ENCODE peak calls at places on chromosomes 7 and 10, in ten cellular contexts. H is pons; D is activated naive CD4-positive, alpha-beta T cell treated with anti-CD3 and anti-CD28 coated beads for 36 hours; W is activated CD8-positive, alpha-beta memory T cell treated with anti-CD3 and anti-CD28 coated beads for 1 hour; E is amniotic stem cell; V is lower lobe of right lung; U is HEK293T; K is HT1080; M is GM04504; Q is CD4-positive, alpha-beta T cell. F is an unnamed sample.

GRCh38 chr7:88664630-88665233 is 94.8 kb upstream of the ZNF804B start:
- DNase-seq in H (no peak), V (no peak), D (no peak), Q (no peak), K (peak; percentile 86), M (no peak), U (no peak), W (no peak), E (no peak), F (no peak)

GRCh38 chr10:25713894-25714240 is 220.2 kb upstream of the MYO3A start:
- DNase-seq in V (no peak), W (no peak), H (no peak), M (no peak), D (no peak), Q (no peak), U (no peak), K (no peak), E (no peak), F (no peak)

GRCh38 chr7:132508724-132509348 is 67.4 kb downstream of the PLXNA4 start:
- DNase-seq in M (no peak), E (no peak), U (no peak), Q (no peak), H (no peak), D (no peak), V (no peak), K (no peak), W (no peak), F (no peak)

GRCh38 chr7:150945171-150945852 is 32.8 kb downstream of the KCNH2 start:
- DNase-seq in M (no peak), D (peak; percentile 1), Q (no peak), W (no peak), E (no peak), H (no peak), K (no peak), V (peak; percentile 37), U (no peak), F (no peak)

GRCh38 chr10:103926722-103927319 is 8.8 kb upstream of the STN1 start:
- DNase-seq in H (no peak), K (no peak), W (no peak), D (no peak), U (no peak), V (no peak), E (no peak), Q (no peak), M (no peak), F (no peak)

GRCh38 chr7:43666938-43667337 is 62.4 kb downstream of the COA1 start:
- DNase-seq in Q (no peak), E (no peak), W (no peak), M (no peak), D (no peak), U (no peak), V (no peak), K (no peak), H (no peak), F (no peak)

GRCh38 chr7:55140221-55140980 is 121.6 kb downstream of the EGFR start:
- DNase-seq in E (no peak), K (no peak), Q (no peak), W (no peak), M (no peak), U (no peak), D (no peak), H (no peak), V (no peak), F (no peak)

GRCh38 chr10:7288060-7288690 is 122.7 kb downstream of the SFMBT2 start:
- DNase-seq in W (no peak), E (no peak), V (no peak), M (no peak), D (no peak), H (no peak), Q (no peak), K (no peak), U (no peak), F (no peak)

GRCh38 chr10:88810196-88810961 is 7.8 kb downstream of the LIPM start:
- DNase-seq in H (peak; percentile 44), D (peak; percentile 48), V (no peak), E (peak; percentile 71), W (no peak), Q (no peak), U (peak; percentile 58), K (peak; percentile 64), M (peak; percentile 46), F (peak; percentile 68)

GRCh38 chr10:80459047-80459865 is 5.1 kb downstream of the TSPAN14 start:
- DNase-seq in H (no peak), K (peak; percentile 93), M (no peak), D (peak; percentile 83), E (no peak), Q (peak; percentile 70), W (peak; percentile 42), U (no peak), V (peak; percentile 90), F (no peak)

GRCh38 chr7:28804990-28805389 is 153.1 kb downstream of the TRIL start:
- DNase-seq in U (no peak), W (no peak), K (peak; percentile 79), Q (no peak), H (no peak), D (no peak), V (no peak), M (peak; percentile 25), E (no peak), F (no peak)

GRCh38 chr7:191105-192034 is 1.0 kb upstream of the FAM20C start:
- DNase-seq in K (peak; percentile 65), E (peak; percentile 48), H (peak; percentile 48), U (peak; percentile 33), D (no peak), M (peak; percentile 67), V (no peak), Q (no peak), W (no peak), F (no peak)

GRCh38 chr10:26485150-26485941 is 47.2 kb downstream of the APBB1IP start:
- DNase-seq in E (no peak), V (no peak), K (no peak), U (no peak), M (no peak), Q (no peak), W (no peak), D (no peak), H (no peak), F (no peak)

GRCh38 chr10:35372329-35372728 is 36.0 kb downstream of the CCNY start:
- DNase-seq in U (no peak), Q (no peak), M (no peak), V (peak; percentile 51), H (peak; percentile 56), K (peak; percentile 51), E (no peak), W (no peak), D (no peak), F (no peak)

GRCh38 chr10:112815238-112816032 is 134.6 kb upstream of the TCF7L2 start:
- DNase-seq in E (no peak), V (no peak), H (no peak), M (no peak), U (no peak), Q (no peak), W (no peak), D (no peak), K (peak; percentile 87), F (no peak)

GRCh38 chr10:102997998-102998397 is 79.9 kb downstream of the CNNM2 start:
- DNase-seq in H (no peak), K (no peak), M (no peak), D (no peak), Q (no peak), V (no peak), U (no peak), W (no peak), E (no peak), F (no peak)

GRCh38 chr10:101062231-101063161 is 707 bp downstream of the KAZALD1 start:
- DNase-seq in K (no peak), D (peak; percentile 67), H (no peak), Q (peak; percentile 56), M (no peak), V (peak; percentile 79), U (peak; percentile 72), E (no peak), W (no peak), F (peak; percentile 92)

GRCh38 chr7:6446977-6447588 is 671 bp downstream of the DAGLB start:
- DNase-seq in K (peak; percentile 86), H (peak; percentile 63), D (peak; percentile 47), U (peak; percentile 40), V (peak; percentile 74), W (no peak), Q (peak; percentile 19), E (peak; percentile 60), M (peak; percentile 76), F (peak; percentile 86)

GRCh38 chr10:100972115-100972903 is 3.0 kb downstream of the SEMA4G start:
- DNase-seq in M (no peak), W (no peak), Q (no peak), D (no peak), U (no peak), V (no peak), H (no peak), K (no peak), E (no peak), F (no peak)

GRCh38 chr7:87328281-87328680 is 17.2 kb upstream of the CROT start:
- DNase-seq in U (no peak), D (peak; percentile 16), W (no peak), V (no peak), Q (no peak), E (no peak), K (no peak), H (no peak), M (no peak), F (peak; percentile 67)

GRCh38 chr7:30116771-30117170 is 18.0 kb upstream of the MTURN start:
- DNase-seq in H (no peak), D (no peak), M (no peak), E (no peak), U (no peak), V (no peak), K (no peak), Q (no peak), W (no peak), F (no peak)

GRCh38 chr10:62779487-62780248 is 24.9 kb upstream of the ADO start:
- DNase-seq in H (no peak), U (no peak), V (no peak), W (peak; percentile 63), Q (peak; percentile 71), K (no peak), D (peak; percentile 94), E (no peak), M (no peak), F (no peak)

GRCh38 chr10:126497672-126498071 is 109.4 kb upstream of the ADAM12 start:
- DNase-seq in U (no peak), W (no peak), H (no peak), D (no peak), V (no peak), Q (no peak), M (no peak), E (no peak), K (no peak), F (no peak)

GRCh38 chr10:5948999-5949759 is 28.2 kb downstream of the IL15RA start:
- DNase-seq in U (peak; percentile 63), M (peak; percentile 36), D (peak; percentile 78), K (peak; percentile 40), W (no peak), E (no peak), V (peak; percentile 66), Q (no peak), H (no peak), F (peak; percentile 47)

GRCh38 chr10:3045471-3046209 is 21.7 kb upstream of the PFKP start:
- DNase-seq in W (no peak), Q (no peak), V (peak; percentile 78), E (peak; percentile 65), U (no peak), M (peak; percentile 42), D (no peak), K (peak; percentile 69), H (peak; percentile 34), F (no peak)

GRCh38 chr10:48976208-48976607 is 36.6 kb upstream of the LRRC18 start:
- DNase-seq in V (no peak), Q (no peak), D (no peak), K (peak; percentile 13), E (no peak), M (no peak), H (peak; percentile 17), U (no peak), W (no peak), F (no peak)

GRCh38 chr7:75772081-75773077 is at the start of gene CCL26:
- DNase-seq in H (no peak), E (no peak), U (no peak), D (no peak), Q (no peak), V (no peak), K (peak; percentile 58), W (no peak), M (peak; percentile 90), F (no peak)

GRCh38 chr10:48605786-48606529 is 1.1 kb upstream of the ARHGAP22 start:
- DNase-seq in M (no peak), E (no peak), K (peak; percentile 89), D (no peak), W (no peak), U (no peak), H (no peak), Q (no peak), V (no peak), F (no peak)

F was measured in Karpas-422.